ENCODE peak calls at places on chromosome 7, in nine cellular contexts. Y is activated T-helper 1 cell treated with Interleukin-2 at 50 U/mL for 16 hours; A is NCI-H460; J is RWPE1; D is left ventricle myocardium inferior; W is H9; R is NCI-H510A treated with DMSO at 0.1 percent for 48 hours; E is lung; X is stimulated activated CD4-positive, alpha-beta T cell treated with anti-CD3 and anti-CD28 coated beads, Interleukin-2, amount 100 ng/mL, for 48 hours. L is an unnamed sample.

GRCh38 chr7:99104631-99105030 is 39.3 kb downstream of the SMURF1 start:
- DNase-seq in D (no peak), R (no peak), Y (no peak), E (no peak), W (no peak), A (no peak), X (no peak), J (no peak), L (no peak)

GRCh38 chr7:33423646-33424020 is 294.3 kb downstream of the BBS9 start:
- DNase-seq in Y (no peak), A (peak; percentile 30), W (no peak), D (no peak), X (no peak), R (no peak), E (no peak), J (peak; percentile 8), L (no peak)

GRCh38 chr7:154832557-154833138 is 170.3 kb downstream of the PAXIP1 start:
- DNase-seq in D (no peak), W (peak; percentile 55), A (peak; percentile 38), Y (no peak), X (no peak), J (no peak), R (no peak), E (no peak), L (no peak)

GRCh38 chr7:69765879-69766278 is 167.6 kb downstream of the AUTS2 start:
- DNase-seq in W (no peak), E (no peak), R (no peak), J (no peak), X (no peak), A (no peak), Y (no peak), D (no peak), L (no peak)

GRCh38 chr7:12764355-12765000 is 77.0 kb downstream of the ARL4A start:
- DNase-seq in X (no peak), Y (no peak), E (no peak), A (no peak), D (no peak), W (no peak), R (no peak), J (no peak), L (no peak)

GRCh38 chr7:1807821-1808600 is 137.9 kb downstream of the ELFN1 start:
- DNase-seq in Y (no peak), W (no peak), E (no peak), X (no peak), D (no peak), R (no peak), A (no peak), J (no peak), L (no peak)

GRCh38 chr7:48183370-48183743 is 12.1 kb downstream of the ABCA13 start:
- DNase-seq in W (no peak), Y (no peak), D (no peak), X (no peak), E (no peak), R (no peak), J (no peak), A (no peak), L (no peak)

GRCh38 chr7:16417958-16418357 is 3.4 kb downstream of the CRPPA start:
- DNase-seq in R (no peak), E (no peak), D (no peak), J (no peak), Y (no peak), W (no peak), X (no peak), A (no peak), L (no peak)

GRCh38 chr7:74173074-74173473 is 1.1 kb upstream of the EIF4H start:
- DNase-seq in A (no peak), W (peak; percentile 40), E (no peak), R (peak; percentile 64), Y (no peak), X (no peak), J (no peak), D (no peak), L (no peak)

GRCh38 chr7:155560982-155561686 is 14.8 kb upstream of the CNPY1 start:
- DNase-seq in E (no peak), X (no peak), D (no peak), A (no peak), W (no peak), Y (no peak), R (no peak), J (no peak), L (no peak)

GRCh38 chr7:69860486-69860885 is 262.2 kb downstream of the AUTS2 start:
- DNase-seq in D (no peak), W (no peak), R (no peak), J (no peak), A (no peak), E (no peak), X (no peak), Y (no peak), L (no peak)

GRCh38 chr7:156050636-156051569 is 238.6 kb upstream of the SHH start:
- DNase-seq in J (no peak), W (no peak), E (no peak), R (no peak), D (no peak), A (no peak), X (no peak), Y (no peak), L (no peak)

GRCh38 chr7:135712182-135712782 is 15.7 kb downstream of the SLC13A4 start:
- DNase-seq in D (no peak), X (no peak), W (no peak), E (no peak), J (no peak), Y (no peak), A (no peak), R (no peak), L (no peak)

GRCh38 chr7:131932271-131932670 is 375.8 kb upstream of the PODXL start:
- DNase-seq in R (no peak), Y (no peak), X (no peak), J (no peak), D (no peak), W (no peak), E (no peak), A (no peak), L (no peak)

GRCh38 chr7:17058568-17058967 is 176.8 kb upstream of the AGR3 start:
- DNase-seq in D (no peak), W (no peak), A (no peak), J (no peak), Y (no peak), E (no peak), X (no peak), R (no peak), L (no peak)

GRCh38 chr7:45215611-45216062 is 58.0 kb downstream of the RAMP3 start:
- DNase-seq in D (no peak), J (no peak), Y (no peak), R (no peak), W (no peak), E (no peak), A (no peak), X (no peak), L (no peak)

GRCh38 chr7:148540041-148540738 is 50.4 kb upstream of the C7orf33 start:
- DNase-seq in A (no peak), Y (no peak), W (no peak), X (no peak), D (peak; percentile 65), J (peak; percentile 53), E (no peak), R (no peak), L (no peak)

GRCh38 chr7:138797715-138798320 is at the start of the genes ATP6V0A4 and TMEM213:
- DNase-seq in X (no peak), A (no peak), W (peak; percentile 89), J (no peak), Y (no peak), R (peak; percentile 31), D (no peak), E (peak; percentile 44), L (no peak)

GRCh38 chr7:2882111-2882510 is 38.0 kb upstream of the GNA12 start:
- DNase-seq in D (no peak), E (no peak), Y (no peak), A (no peak), W (no peak), R (no peak), X (no peak), J (no peak), L (no peak)

GRCh38 chr7:100089458-100090201 is 861 bp downstream of the COPS6 start:
- DNase-seq in R (no peak), A (no peak), Y (no peak), W (no peak), J (no peak), D (no peak), E (no peak), X (no peak), L (no peak)

GRCh38 chr7:107528461-107528860 is 35.3 kb downstream of the COG5 start:
- DNase-seq in Y (no peak), E (no peak), X (no peak), W (no peak), A (no peak), R (no peak), J (peak; percentile 55), D (no peak), L (no peak)

GRCh38 chr7:123120286-123120685 is 79.5 kb downstream of the SLC13A1 start:
- DNase-seq in X (no peak), Y (no peak), W (no peak), J (no peak), D (no peak), E (no peak), A (no peak), R (no peak), L (no peak)

GRCh38 chr7:4144801-4145470 is 537.2 kb upstream of the FOXK1 start:
- DNase-seq in A (no peak), X (no peak), D (peak; percentile 42), J (no peak), W (peak; percentile 61), Y (no peak), E (peak; percentile 41), R (no peak), L (no peak)